ENCODE peak calls at places on chromosome 1, in nine cellular contexts. X is suprapubic skin, L is GM23248, H is sigmoid colon, F is hepatocyte, A is left kidney, T is NCI-H1092, R is Karpas-422, Z is AG09309. D is an unnamed sample.

GRCh38 chr1:202343652-202344349 is 2.1 kb upstream of the UBE2T start:
- DNase-seq in X (no peak), L (peak), H (no peak), F (peak), A (peak), T (peak), R (peak), Z (no peak), D (no peak)

GRCh38 chr1:222546091-222546490 is 1.8 kb downstream of the HHIPL2 start:
- DNase-seq in X (no peak), L (no peak), H (no peak), F (no peak), A (peak), T (no peak), R (no peak), Z (no peak), D (no peak)

GRCh38 chr1:183945432-183946308 is 91.9 kb downstream of the COLGALT2 start:
- DNase-seq in X (no peak), L (no peak), H (no peak), F (no peak), A (peak), T (no peak), R (no peak), Z (no peak), D (no peak)

GRCh38 chr1:34929497-34929852 is at the start of gene DLGAP3:
- DNase-seq in X (no peak), L (no peak), H (no peak), F (peak), A (peak), T (peak), R (peak), Z (no peak), D (no peak)

GRCh38 chr1:41849211-41849759 is 69.4 kb downstream of the HIVEP3 start:
- DNase-seq in X (no peak), L (no peak), H (no peak), F (no peak), A (no peak), T (no peak), R (no peak), Z (no peak), D (no peak)

GRCh38 chr1:16334655-16335340 is 17.5 kb downstream of the FBXO42 start:
- DNase-seq in X (peak), L (no peak), H (no peak), F (no peak), A (no peak), T (no peak), R (no peak), Z (no peak), D (no peak)

GRCh38 chr1:204410764-204411450 is 710 bp downstream of the PPP1R15B start:
- DNase-seq in X (peak), L (peak), H (peak), F (peak), A (peak), T (no peak), R (peak), Z (no peak), D (peak)

GRCh38 chr1:151953409-151954094 is 40.1 kb downstream of the S100A10 start:
- DNase-seq in X (no peak), L (no peak), H (no peak), F (peak), A (peak), T (no peak), R (no peak), Z (no peak), D (no peak)

GRCh38 chr1:14111121-14111520 is 411.1 kb downstream of the PRDM2 start:
- DNase-seq in X (no peak), L (no peak), H (no peak), F (no peak), A (no peak), T (no peak), R (no peak), Z (no peak), D (no peak)

GRCh38 chr1:19229229-19229628 is 19.2 kb upstream of the UBR4 start:
- DNase-seq in X (no peak), L (no peak), H (no peak), F (no peak), A (peak), T (no peak), R (no peak), Z (no peak), D (no peak)

GRCh38 chr1:197951617-197952175 is 34.5 kb downstream of the LHX9 start:
- DNase-seq in X (no peak), L (no peak), H (no peak), F (no peak), A (no peak), T (no peak), R (no peak), Z (no peak), D (no peak)

GRCh38 chr1:84298336-84298687 is 3.2 kb upstream of the SAMD13 start:
- DNase-seq in X (peak), L (peak), H (peak), F (peak), A (peak), T (no peak), R (peak), Z (no peak), D (peak)

GRCh38 chr1:157110003-157110402 is 10.4 kb upstream of the ETV3L start:
- DNase-seq in X (peak), L (peak), H (no peak), F (no peak), A (no peak), T (no peak), R (no peak), Z (no peak), D (no peak)

GRCh38 chr1:237394263-237394662 is 352.3 kb downstream of the RYR2 start:
- DNase-seq in X (no peak), L (no peak), H (no peak), F (no peak), A (no peak), T (no peak), R (no peak), Z (no peak), D (no peak)

GRCh38 chr1:178060789-178061556 is 32.9 kb upstream of the RASAL2 start:
- DNase-seq in X (no peak), L (peak), H (no peak), F (peak), A (peak), T (no peak), R (no peak), Z (peak), D (no peak)

GRCh38 chr1:26459573-26460031 is 12.6 kb upstream of the HMGN2 start:
- DNase-seq in X (no peak), L (no peak), H (no peak), F (no peak), A (no peak), T (peak), R (no peak), Z (no peak), D (no peak)

GRCh38 chr1:56516539-56517252 is 62.7 kb downstream of the PLPP3 start:
- DNase-seq in X (no peak), L (peak), H (no peak), F (peak), A (peak), T (no peak), R (peak), Z (peak), D (peak)

GRCh38 chr1:218521414-218522169 is 176.5 kb downstream of the TGFB2 start:
- DNase-seq in X (no peak), L (peak), H (peak), F (peak), A (peak), T (peak), R (peak), Z (no peak), D (peak)

GRCh38 chr1:210328746-210329488 is at the start of gene HHAT:
- DNase-seq in X (peak), L (peak), H (peak), F (peak), A (peak), T (peak), R (peak), Z (peak), D (peak)

GRCh38 chr1:209876091-209876800 is 48.5 kb downstream of the UTP25 start:
- DNase-seq in X (no peak), L (no peak), H (no peak), F (no peak), A (no peak), T (no peak), R (no peak), Z (no peak), D (no peak)

GRCh38 chr1:39129514-39129913 is 75.0 kb upstream of the MACF1 start:
- DNase-seq in X (no peak), L (peak), H (no peak), F (no peak), A (peak), T (no peak), R (no peak), Z (no peak), D (no peak)

GRCh38 chr1:93818570-93818959 is 60.4 kb downstream of the DNTTIP2 start:
- DNase-seq in X (no peak), L (no peak), H (no peak), F (no peak), A (no peak), T (no peak), R (no peak), Z (no peak), D (no peak)

GRCh38 chr1:32501865-32502264 is 37.0 kb downstream of the ZBTB8B start:
- DNase-seq in X (no peak), L (no peak), H (peak), F (no peak), A (peak), T (no peak), R (peak), Z (no peak), D (peak)

GRCh38 chr1:171868217-171868616 is 26.9 kb downstream of the DNM3 start:
- DNase-seq in X (no peak), L (no peak), H (no peak), F (no peak), A (no peak), T (no peak), R (no peak), Z (no peak), D (no peak)

GRCh38 chr1:41954533-41954944 is 35.8 kb upstream of the HIVEP3 start:
- DNase-seq in X (no peak), L (peak), H (no peak), F (peak), A (no peak), T (no peak), R (no peak), Z (peak), D (no peak)

GRCh38 chr1:70487910-70488665 is 77.0 kb downstream of the CTH start:
- DNase-seq in X (no peak), L (peak), H (no peak), F (peak), A (peak), T (no peak), R (peak), Z (no peak), D (no peak)

GRCh38 chr1:36436820-36437219 is 13.4 kb downstream of the OSCP1 start:
- DNase-seq in X (no peak), L (no peak), H (no peak), F (peak), A (peak), T (no peak), R (no peak), Z (no peak), D (no peak)

GRCh38 chr1:155064109-155064812 is 721 bp downstream of the EFNA4 start:
- DNase-seq in X (no peak), L (peak), H (no peak), F (peak), A (peak), T (peak), R (peak), Z (no peak), D (no peak)

GRCh38 chr1:21262282-21263051 is 27.8 kb downstream of the ECE1 start:
- DNase-seq in X (peak), L (peak), H (peak), F (peak), A (peak), T (no peak), R (no peak), Z (peak), D (peak)

GRCh38 chr1:230044729-230045128 is 22.3 kb upstream of the GALNT2 start:
- DNase-seq in X (no peak), L (no peak), H (no peak), F (no peak), A (no peak), T (no peak), R (no peak), Z (no peak), D (no peak)

GRCh38 chr1:109625601-109626560 is 6.2 kb downstream of the AMPD2 start:
- DNase-seq in X (no peak), L (no peak), H (no peak), F (no peak), A (peak), T (no peak), R (no peak), Z (no peak), D (no peak)

GRCh38 chr1:78839704-78840277 is 166.7 kb downstream of the ADGRL4 start:
- DNase-seq in X (no peak), L (peak), H (no peak), F (peak), A (peak), T (peak), R (peak), Z (no peak), D (peak)

GRCh38 chr1:189962171-189962570 is 515.5 kb downstream of the BRINP3 start:
- DNase-seq in X (no peak), L (peak), H (no peak), F (peak), A (no peak), T (no peak), R (no peak), Z (no peak), D (no peak)

GRCh38 chr1:85583355-85584263 is 3.0 kb downstream of the CCN1 start:
- DNase-seq in X (no peak), L (no peak), H (no peak), F (no peak), A (no peak), T (no peak), R (no peak), Z (no peak), D (no peak)

GRCh38 chr1:163596541-163597258 is 274.9 kb downstream of the NUF2 start:
- DNase-seq in X (no peak), L (no peak), H (no peak), F (no peak), A (peak), T (no peak), R (peak), Z (no peak), D (no peak)

GRCh38 chr1:27575861-27576331 is 28.0 kb downstream of the AHDC1 start:
- DNase-seq in X (no peak), L (peak), H (peak), F (peak), A (peak), T (no peak), R (no peak), Z (no peak), D (peak)

GRCh38 chr1:197800379-197801110 is 25.3 kb upstream of the DENND1B start:
- DNase-seq in X (no peak), L (no peak), H (no peak), F (no peak), A (no peak), T (no peak), R (no peak), Z (no peak), D (no peak)

GRCh38 chr1:41607810-41608209 is 123.3 kb upstream of the EDN2 start:
- DNase-seq in X (no peak), L (no peak), H (peak), F (no peak), A (no peak), T (no peak), R (no peak), Z (no peak), D (no peak)

D was measured in mucosa of gallbladder.